ENCODE peak calls at places on chromosome 3, in four cellular contexts. One of them, this sample, is unnamed.

GRCh38 chr3:37934631-37935289 is 55.8 kb upstream of the VILL start:
- DNase-seq in K562: no peak
- DNase-seq in HepG2: no peak
- DNase-seq in SK-N-SH: no peak
- DNase-seq in this sample: no peak

GRCh38 chr3:190385835-190386688 is 1.9 kb upstream of the CLDN16 start:
- DNase-seq in K562: no peak
- DNase-seq in SK-N-SH: no peak
- DNase-seq in HepG2: peak
- DNase-seq in this sample: no peak

GRCh38 chr3:150515210-150515609 is 31.1 kb downstream of the SERP1 start:
- DNase-seq in K562: no peak
- DNase-seq in HepG2: no peak
- DNase-seq in SK-N-SH: no peak
- DNase-seq in this sample: no peak

GRCh38 chr3:124587053-124587408 is 143.2 kb upstream of the UMPS start:
- DNase-seq in HepG2: no peak
- DNase-seq in K562: peak
- DNase-seq in SK-N-SH: no peak
- DNase-seq in this sample: peak

GRCh38 chr3:44685128-44685800 is 27.2 kb upstream of the ZNF502 start:
- DNase-seq in SK-N-SH: peak
- DNase-seq in HepG2: no peak
- DNase-seq in K562: peak
- DNase-seq in this sample: peak

GRCh38 chr3:13850161-13850945 is 29.5 kb downstream of the WNT7A start:
- DNase-seq in SK-N-SH: no peak
- DNase-seq in HepG2: peak
- DNase-seq in K562: peak
- DNase-seq in this sample: peak

GRCh38 chr3:123700791-123701712 is 116.2 kb upstream of the HACD2 start:
- DNase-seq in HepG2: no peak
- DNase-seq in SK-N-SH: no peak
- DNase-seq in K562: no peak
- DNase-seq in this sample: no peak

GRCh38 chr3:136586580-136586979 is 165.6 kb downstream of the STAG1 start:
- DNase-seq in SK-N-SH: no peak
- DNase-seq in K562: no peak
- DNase-seq in HepG2: peak
- DNase-seq in this sample: no peak

GRCh38 chr3:155595371-155595770 is 149.5 kb downstream of the PLCH1 start:
- DNase-seq in K562: no peak
- DNase-seq in SK-N-SH: no peak
- DNase-seq in HepG2: peak
- DNase-seq in this sample: no peak

GRCh38 chr3:100609963-100610362 is 562 bp downstream of the ADGRG7 start:
- DNase-seq in K562: no peak
- DNase-seq in HepG2: no peak
- DNase-seq in SK-N-SH: no peak
- DNase-seq in this sample: no peak

GRCh38 chr3:184748219-184749135 is 36.6 kb upstream of the MAGEF1 start:
- DNase-seq in K562: peak
- DNase-seq in HepG2: peak
- DNase-seq in SK-N-SH: peak
- DNase-seq in this sample: peak

GRCh38 chr3:191499307-191500125 is 38.6 kb downstream of the PYDC2 start:
- DNase-seq in K562: peak
- DNase-seq in HepG2: no peak
- DNase-seq in SK-N-SH: peak
- DNase-seq in this sample: peak

GRCh38 chr3:10485380-10485779 is 20.0 kb downstream of the ATP2B2 start:
- DNase-seq in SK-N-SH: no peak
- DNase-seq in K562: no peak
- DNase-seq in HepG2: no peak
- DNase-seq in this sample: no peak

GRCh38 chr3:100928638-100929428 is 64.4 kb downstream of the ABI3BP start:
- DNase-seq in SK-N-SH: no peak
- DNase-seq in K562: no peak
- DNase-seq in HepG2: no peak
- DNase-seq in this sample: no peak

GRCh38 chr3:37608061-37608702 is 253.5 kb upstream of the CTDSPL start:
- DNase-seq in K562: no peak
- DNase-seq in SK-N-SH: no peak
- DNase-seq in HepG2: peak
- DNase-seq in this sample: no peak

GRCh38 chr3:117695321-117695720 is 985.7 kb downstream of the TUSC7 start:
- DNase-seq in K562: no peak
- DNase-seq in HepG2: no peak
- DNase-seq in SK-N-SH: no peak
- DNase-seq in this sample: no peak

DNA sequence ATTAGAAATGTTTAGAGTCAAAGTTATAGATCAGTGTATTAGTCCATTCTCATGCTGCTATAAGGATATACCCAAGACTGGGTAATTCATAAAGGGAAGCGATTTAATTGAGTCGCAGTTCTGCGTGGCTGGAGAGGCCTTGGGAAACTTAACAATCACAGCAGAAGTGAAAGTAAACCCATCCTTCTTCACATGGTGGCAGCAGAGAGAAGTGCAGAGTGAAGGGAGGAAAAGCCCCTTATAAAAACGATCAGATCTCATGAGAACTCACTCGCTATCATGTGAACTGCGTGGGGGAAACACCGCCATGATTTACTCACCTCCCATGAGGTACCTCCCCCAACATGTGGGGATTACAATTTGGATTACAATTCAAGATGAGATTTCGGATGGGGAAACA is 871.5 kb downstream of the DIPK2A start:
- DNase-seq in K562: no peak
- DNase-seq in HepG2: peak
- DNase-seq in SK-N-SH: no peak
- DNase-seq in this sample: no peak
- TF ChIP-seq FOXJ3 in K562: no peak
- TF ChIP-seq FOXJ3 in HepG2: no peak
- TF ChIP-seq FOXJ3 in SK-N-SH: no peak
- TF ChIP-seq FOXJ3 in this sample: no peak

GRCh38 chr3:59573911-59574310 is 524.1 kb upstream of the CFAP20DC start:
- DNase-seq in HepG2: no peak
- DNase-seq in SK-N-SH: no peak
- DNase-seq in K562: no peak
- DNase-seq in this sample: no peak
- TF ChIP-seq FOXJ3 in HepG2: no peak
- TF ChIP-seq FOXJ3 in SK-N-SH: no peak
- TF ChIP-seq FOXJ3 in K562: no peak
- TF ChIP-seq FOXJ3 in this sample: no peak

GRCh38 chr3:153146191-153147053 is 15.6 kb upstream of the RAP2B start:
- DNase-seq in K562: no peak
- DNase-seq in SK-N-SH: no peak
- DNase-seq in HepG2: no peak
- DNase-seq in this sample: no peak

GRCh38 chr3:153151037-153151436 is 11.0 kb upstream of the RAP2B start:
- DNase-seq in HepG2: no peak
- DNase-seq in K562: no peak
- DNase-seq in SK-N-SH: no peak
- DNase-seq in this sample: no peak

GRCh38 chr3:153144779-153145178 is 17.2 kb upstream of the RAP2B start:
- DNase-seq in HepG2: no peak
- DNase-seq in K562: no peak
- DNase-seq in SK-N-SH: no peak
- DNase-seq in this sample: no peak

GRCh38 chr3:153142961-153143360 is 19.1 kb upstream of the RAP2B start:
- DNase-seq in HepG2: no peak
- DNase-seq in K562: no peak
- DNase-seq in SK-N-SH: no peak
- DNase-seq in this sample: no peak

DNA sequence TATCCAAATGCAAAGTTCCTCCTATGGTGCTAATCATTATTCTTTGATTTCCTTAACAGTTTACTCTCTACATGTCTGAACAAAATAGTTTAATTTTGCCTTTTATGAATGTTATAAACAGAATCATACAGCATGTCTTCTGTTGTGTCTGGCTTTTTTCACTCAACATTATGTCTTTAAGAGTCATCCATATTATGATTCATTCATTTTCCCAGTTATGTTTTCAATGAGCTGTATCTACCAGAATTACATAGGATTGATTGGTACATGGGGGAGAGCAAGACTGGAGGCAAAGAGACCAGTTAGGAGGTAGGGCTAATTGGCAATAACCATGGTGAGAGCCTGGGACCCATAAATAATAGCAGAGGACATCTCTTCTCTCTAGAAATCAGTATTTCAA is 16.6 kb upstream of the RAP2B start:
- DNase-seq in SK-N-SH: no peak
- DNase-seq in HepG2: no peak
- DNase-seq in K562: no peak
- DNase-seq in this sample: no peak
- TF ChIP-seq FOXJ3 in SK-N-SH: no peak
- TF ChIP-seq FOXJ3 in HepG2: no peak
- TF ChIP-seq FOXJ3 in K562: no peak
- TF ChIP-seq FOXJ3 in this sample: no peak

DNA sequence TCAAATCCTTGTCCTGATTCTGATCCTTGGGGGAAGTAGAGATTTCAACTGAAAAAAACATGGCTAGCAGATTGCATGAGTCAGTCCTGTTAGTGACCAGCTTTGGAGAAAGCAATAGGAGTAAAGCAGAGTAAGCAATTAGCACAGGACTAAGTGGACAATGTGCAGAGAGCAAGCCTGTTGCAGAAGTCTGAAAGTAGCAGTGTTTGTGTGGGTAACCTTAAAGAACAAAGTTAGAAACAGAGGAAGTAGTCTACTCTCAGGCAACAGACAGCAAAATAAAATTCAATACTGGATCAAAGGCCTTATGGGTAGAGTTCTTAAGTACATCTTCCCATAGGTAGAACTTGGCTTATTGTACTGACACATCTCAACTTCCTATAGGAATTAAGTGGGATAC is 916.8 kb downstream of the CADM2 start:
- DNase-seq in HepG2: no peak
- DNase-seq in K562: no peak
- DNase-seq in SK-N-SH: no peak
- DNase-seq in this sample: no peak
- TF ChIP-seq FOXJ3 in HepG2: no peak
- TF ChIP-seq FOXJ3 in K562: no peak
- TF ChIP-seq FOXJ3 in SK-N-SH: no peak
- TF ChIP-seq FOXJ3 in this sample: no peak